ENCODE peak calls at places on chromosomes 1 and 21, in five cellular contexts. Y is HepG2, O is H1, K is NT2/D1, W is GM12878. L is an unnamed sample.

GRCh38 chr1:56584910-56585528 is 5.7 kb upstream of the PLPP3 start:
- DNase-seq in Y (peak; percentile 66), W (no peak), K (no peak), O (no peak), L (peak; percentile 66)

GRCh38 chr21:34669149-34669879 is 520 bp downstream of the CLIC6 start:
- DNase-seq in O (peak; percentile 81), Y (no peak), W (no peak), K (no peak), L (no peak)

GRCh38 chr1:182303778-182304177 is 87.8 kb downstream of the GLUL start:
- DNase-seq in K (no peak), O (no peak), W (peak; percentile 33), Y (no peak), L (no peak)

GRCh38 chr1:36638268-36638667 is 155.6 kb upstream of the CSF3R start:
- DNase-seq in O (no peak), Y (no peak), K (no peak), W (no peak), L (no peak)

GRCh38 chr1:29593601-29594382 is 357.5 kb downstream of the PTPRU start:
- DNase-seq in Y (no peak), K (no peak), W (no peak), O (no peak), L (no peak)

GRCh38 chr1:114718661-114719423 is 2.3 kb upstream of the NRAS start:
- DNase-seq in W (no peak), O (no peak), Y (no peak), K (no peak), L (no peak)

GRCh38 chr21:41593784-41594138 is 85.8 kb upstream of the TMPRSS2 start:
- DNase-seq in Y (no peak), O (peak; percentile 37), K (no peak), W (no peak), L (no peak)

GRCh38 chr1:177948336-177948972 is 21.4 kb downstream of the SEC16B start:
- DNase-seq in K (peak; percentile 77), W (no peak), Y (peak; percentile 48), O (peak; percentile 69), L (peak; percentile 79)

GRCh38 chr1:235597867-235598553 is 51.6 kb downstream of the GNG4 start:
- DNase-seq in K (peak; percentile 32), W (no peak), Y (peak; percentile 27), O (no peak), L (peak; percentile 61)

GRCh38 chr1:97796716-97797115 is 124.1 kb downstream of the DPYD start:
- DNase-seq in O (no peak), W (no peak), Y (no peak), K (no peak), L (no peak)

DNA sequence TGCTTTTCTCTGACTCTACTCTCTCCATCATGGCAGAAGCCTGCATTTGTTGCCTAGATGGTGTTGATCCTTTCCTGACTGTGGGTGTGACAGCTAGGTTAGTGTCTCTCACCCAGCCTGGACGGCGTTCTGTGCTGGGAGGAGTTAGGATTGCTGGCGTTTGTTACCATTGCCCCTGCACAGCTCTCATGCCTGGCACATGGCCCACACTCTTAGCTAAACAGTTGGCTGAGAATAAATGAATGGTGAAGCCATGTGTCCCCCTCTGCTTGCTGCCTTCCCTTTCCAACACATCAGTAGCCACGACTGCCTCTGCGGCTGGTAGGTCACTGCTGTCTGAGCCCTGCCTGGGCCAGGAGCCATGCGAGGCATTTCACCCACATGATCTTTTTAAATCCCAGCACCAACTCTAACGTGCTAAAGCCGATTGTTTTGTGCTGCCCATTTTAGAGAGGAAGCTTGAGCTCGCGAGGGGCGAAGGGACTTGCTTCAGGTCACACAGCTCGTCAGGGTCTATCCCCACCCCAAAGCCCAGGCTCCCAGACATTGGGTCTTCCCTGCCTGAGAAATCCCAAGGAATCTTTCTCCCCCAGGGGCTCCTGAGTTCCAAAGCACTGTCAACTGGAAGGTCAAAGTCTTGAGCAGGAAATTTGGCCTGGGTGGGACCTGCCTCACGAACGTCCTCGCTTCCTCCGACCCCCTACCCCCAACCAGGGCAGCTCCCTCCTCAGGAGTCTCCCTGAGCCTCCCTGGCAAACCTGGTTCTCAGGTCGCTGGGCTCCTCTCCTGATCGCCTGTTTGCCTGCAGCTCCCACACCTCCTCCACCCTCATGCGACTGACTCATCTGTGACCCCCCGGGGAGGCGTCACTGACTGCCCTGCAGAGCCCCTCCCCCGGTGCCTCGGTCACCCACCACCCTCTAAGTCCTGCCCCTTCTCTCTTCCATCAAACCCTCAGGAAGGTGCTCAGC is 271.7 kb upstream of the C1orf174 start:
- DNase-seq in O (peak; percentile 45), K (no peak), W (no peak), Y (no peak), L (peak; percentile 2)
- TF ChIP-seq SUZ12 in O (no peak), K (no peak), W (no peak), Y (no peak), L (no peak)

GRCh38 chr1:32345289-32345827 is 9.3 kb upstream of the MARCKSL1 start:
- DNase-seq in O (no peak), Y (peak; percentile 75), K (no peak), W (no peak), L (no peak)
- TF ChIP-seq SUZ12 in O (no peak), Y (no peak), K (no peak), W (no peak), L (no peak)

GRCh38 chr1:246772686-246773085 is 48.5 kb downstream of the SCCPDH start:
- DNase-seq in Y (no peak), O (no peak), W (no peak), K (no peak), L (no peak)

GRCh38 chr1:246776923-246777322 is 52.7 kb downstream of the SCCPDH start:
- DNase-seq in W (no peak), K (no peak), O (no peak), Y (no peak), L (no peak)

GRCh38 chr1:246771366-246771765 is 47.2 kb downstream of the SCCPDH start:
- DNase-seq in K (no peak), W (no peak), Y (no peak), O (no peak), L (no peak)

GRCh38 chr1:246775531-246776385 is 51.5 kb downstream of the SCCPDH start:
- DNase-seq in W (no peak), K (no peak), Y (no peak), O (no peak), L (no peak)

GRCh38 chr1:246773213-246773641 is 49.0 kb downstream of the SCCPDH start:
- DNase-seq in W (peak; percentile 54), O (no peak), Y (no peak), K (no peak), L (no peak)
- TF ChIP-seq SUZ12 in W (no peak), O (no peak), Y (no peak), K (no peak), L (no peak)

GRCh38 chr1:17351598-17352324 is 20.2 kb upstream of the PADI6 start:
- DNase-seq in W (no peak), Y (no peak), O (no peak), K (no peak), L (no peak)
- TF ChIP-seq SUZ12 in W (no peak), Y (no peak), O (no peak), K (no peak), L (no peak)

GRCh38 chr1:202173993-202174392 is 13.6 kb upstream of the PTPN7 start:
- DNase-seq in Y (no peak), W (no peak), O (no peak), K (no peak), L (no peak)

GRCh38 chr1:202182040-202182877 is 11.3 kb upstream of the LGR6 start:
- DNase-seq in K (no peak), Y (no peak), O (no peak), W (no peak), L (no peak)

GRCh38 chr1:202181586-202181985 is 12.0 kb upstream of the LGR6 start:
- DNase-seq in W (no peak), Y (no peak), O (no peak), K (no peak), L (no peak)

GRCh38 chr1:202179828-202180750 is 13.5 kb upstream of the LGR6 start:
- DNase-seq in W (no peak), Y (no peak), K (no peak), O (no peak), L (no peak)

GRCh38 chr1:202176949-202177927 is 16.4 kb upstream of the LGR6 start:
- DNase-seq in O (no peak), K (no peak), Y (no peak), W (no peak), L (no peak)
- TF ChIP-seq SUZ12 in O (no peak), K (no peak), Y (no peak), W (no peak), L (no peak)

L was measured in HEK293T.